ENCODE peak calls at places on chromosomes 7 and 10, in nine cellular contexts. One of them, this sample, is unnamed.

GRCh38 chr7:105230486-105230885 is 158.2 kb downstream of the SRPK2 start:
- DNase-seq in lower leg skin: no peak
- DNase-seq in foreskin fibroblast: no peak
- DNase-seq in tibial artery: no peak
- DNase-seq in Panc1: no peak
- DNase-seq in DND-41: no peak
- DNase-seq in OCI-LY7: no peak
- DNase-seq in choroid plexus epithelial cell: no peak
- DNase-seq in fibroblast of lung: no peak
- DNase-seq in this sample: no peak

GRCh38 chr7:101233907-101234547 is 3.6 kb downstream of the CLDN15 start:
- DNase-seq in OCI-LY7: no peak
- DNase-seq in fibroblast of lung: no peak
- DNase-seq in tibial artery: no peak
- DNase-seq in DND-41: no peak
- DNase-seq in lower leg skin: no peak
- DNase-seq in choroid plexus epithelial cell: no peak
- DNase-seq in Panc1: no peak
- DNase-seq in foreskin fibroblast: no peak
- DNase-seq in this sample: no peak

GRCh38 chr7:35725280-35725680 is 30.3 kb upstream of the HERPUD2 start:
- DNase-seq in foreskin fibroblast: no peak
- DNase-seq in lower leg skin: no peak
- DNase-seq in tibial artery: no peak
- DNase-seq in fibroblast of lung: no peak
- DNase-seq in DND-41: peak; percentile 71
- DNase-seq in OCI-LY7: peak; percentile 91
- DNase-seq in Panc1: no peak
- DNase-seq in choroid plexus epithelial cell: no peak
- DNase-seq in this sample: no peak

GRCh38 chr7:158573310-158573709 is 14.3 kb downstream of the PTPRN2 start:
- DNase-seq in choroid plexus epithelial cell: no peak
- DNase-seq in fibroblast of lung: no peak
- DNase-seq in tibial artery: no peak
- DNase-seq in foreskin fibroblast: no peak
- DNase-seq in lower leg skin: no peak
- DNase-seq in DND-41: no peak
- DNase-seq in Panc1: no peak
- DNase-seq in OCI-LY7: no peak
- DNase-seq in this sample: no peak

GRCh38 chr7:88344956-88345832 is 38.5 kb upstream of the STEAP4 start:
- DNase-seq in lower leg skin: no peak
- DNase-seq in fibroblast of lung: peak; percentile 25
- DNase-seq in foreskin fibroblast: peak; percentile 77
- DNase-seq in Panc1: no peak
- DNase-seq in OCI-LY7: no peak
- DNase-seq in choroid plexus epithelial cell: peak; percentile 40
- DNase-seq in DND-41: peak; percentile 7
- DNase-seq in tibial artery: peak; percentile 26
- DNase-seq in this sample: peak; percentile 1

GRCh38 chr7:17466201-17466600 is 167.7 kb downstream of the AHR start:
- DNase-seq in Panc1: no peak
- DNase-seq in foreskin fibroblast: peak; percentile 32
- DNase-seq in OCI-LY7: no peak
- DNase-seq in DND-41: no peak
- DNase-seq in fibroblast of lung: peak; percentile 4
- DNase-seq in lower leg skin: no peak
- DNase-seq in choroid plexus epithelial cell: no peak
- DNase-seq in tibial artery: no peak
- DNase-seq in this sample: no peak

GRCh38 chr7:46682841-46683624 is 762.0 kb upstream of the IGFBP3 start:
- DNase-seq in foreskin fibroblast: peak; percentile 78
- DNase-seq in choroid plexus epithelial cell: peak; percentile 71
- DNase-seq in lower leg skin: no peak
- DNase-seq in tibial artery: no peak
- DNase-seq in fibroblast of lung: peak; percentile 67
- DNase-seq in Panc1: no peak
- DNase-seq in OCI-LY7: no peak
- DNase-seq in DND-41: no peak
- DNase-seq in this sample: peak; percentile 72

GRCh38 chr10:16843252-16843870 is 26.1 kb upstream of the RSU1 start:
- DNase-seq in fibroblast of lung: peak; percentile 76
- DNase-seq in choroid plexus epithelial cell: peak; percentile 86
- DNase-seq in foreskin fibroblast: peak; percentile 78
- DNase-seq in DND-41: no peak
- DNase-seq in Panc1: peak; percentile 54
- DNase-seq in OCI-LY7: peak; percentile 80
- DNase-seq in tibial artery: no peak
- DNase-seq in lower leg skin: no peak
- DNase-seq in this sample: peak; percentile 91

GRCh38 chr7:121069346-121070100 is 81.0 kb downstream of the CPED1 start:
- DNase-seq in OCI-LY7: no peak
- DNase-seq in fibroblast of lung: peak; percentile 67
- DNase-seq in DND-41: no peak
- DNase-seq in foreskin fibroblast: peak; percentile 42
- DNase-seq in lower leg skin: no peak
- DNase-seq in choroid plexus epithelial cell: peak; percentile 66
- DNase-seq in Panc1: no peak
- DNase-seq in tibial artery: peak; percentile 54
- DNase-seq in this sample: peak; percentile 28
- H3K4me3 ChIP-seq in OCI-LY7: no peak overlapping the region
- H3K4me3 ChIP-seq in fibroblast of lung: no peak overlapping the region
- H3K4me3 ChIP-seq in DND-41: no peak overlapping the region
- H3K4me3 ChIP-seq in foreskin fibroblast: no peak overlapping the region
- H3K4me3 ChIP-seq in lower leg skin: no peak overlapping the region
- H3K4me3 ChIP-seq in choroid plexus epithelial cell: no peak overlapping the region
- H3K4me3 ChIP-seq in Panc1: no peak overlapping the region
- H3K4me3 ChIP-seq in tibial artery: peak overlapping the region; percentile 22
- H3K4me3 ChIP-seq in this sample: no peak overlapping the region

GRCh38 chr7:133649593-133649992 is 396.7 kb downstream of the EXOC4 start:
- DNase-seq in foreskin fibroblast: no peak
- DNase-seq in DND-41: no peak
- DNase-seq in Panc1: no peak
- DNase-seq in tibial artery: no peak
- DNase-seq in lower leg skin: no peak
- DNase-seq in fibroblast of lung: peak; percentile 69
- DNase-seq in choroid plexus epithelial cell: peak; percentile 27
- DNase-seq in OCI-LY7: no peak
- DNase-seq in this sample: peak; percentile 72
- TF ChIP-seq CTCF in foreskin fibroblast: no peak
- TF ChIP-seq CTCF in DND-41: no peak
- TF ChIP-seq CTCF in Panc1: no peak
- TF ChIP-seq CTCF in tibial artery: no peak
- TF ChIP-seq CTCF in lower leg skin: no peak
- TF ChIP-seq CTCF in fibroblast of lung: no peak
- TF ChIP-seq CTCF in choroid plexus epithelial cell: no peak
- TF ChIP-seq CTCF in OCI-LY7: no peak
- TF ChIP-seq CTCF in this sample: no peak

GRCh38 chr7:103988468-103989199 is 824 bp downstream of the RELN start:
- DNase-seq in OCI-LY7: no peak
- DNase-seq in DND-41: no peak
- DNase-seq in foreskin fibroblast: peak; percentile 6
- DNase-seq in fibroblast of lung: peak; percentile 2
- DNase-seq in Panc1: no peak
- DNase-seq in choroid plexus epithelial cell: peak; percentile 10
- DNase-seq in lower leg skin: no peak
- DNase-seq in tibial artery: no peak
- DNase-seq in this sample: no peak
- H3K4me3 ChIP-seq in OCI-LY7: no peak overlapping the region
- H3K4me3 ChIP-seq in DND-41: no peak overlapping the region
- H3K4me3 ChIP-seq in foreskin fibroblast: no peak overlapping the region
- H3K4me3 ChIP-seq in fibroblast of lung: peak overlapping the region; percentile 29
- H3K4me3 ChIP-seq in Panc1: peak overlapping the region; percentile 18
- H3K4me3 ChIP-seq in choroid plexus epithelial cell: peak overlapping the region; percentile 39
- H3K4me3 ChIP-seq in lower leg skin: peak overlapping the region; percentile 10
- H3K4me3 ChIP-seq in tibial artery: peak overlapping the region; percentile 48
- H3K4me3 ChIP-seq in this sample: no peak overlapping the region

GRCh38 chr10:13955426-13955825 is 368.7 kb downstream of the PRPF18 start:
- DNase-seq in DND-41: no peak
- DNase-seq in Panc1: no peak
- DNase-seq in OCI-LY7: no peak
- DNase-seq in choroid plexus epithelial cell: no peak
- DNase-seq in lower leg skin: no peak
- DNase-seq in tibial artery: no peak
- DNase-seq in fibroblast of lung: no peak
- DNase-seq in foreskin fibroblast: peak; percentile 61
- DNase-seq in this sample: peak; percentile 48

GRCh38 chr10:13959443-13960359 is 371.0 kb downstream of the FRMD4A start:
- DNase-seq in fibroblast of lung: no peak
- DNase-seq in Panc1: no peak
- DNase-seq in DND-41: no peak
- DNase-seq in lower leg skin: no peak
- DNase-seq in choroid plexus epithelial cell: no peak
- DNase-seq in tibial artery: no peak
- DNase-seq in OCI-LY7: no peak
- DNase-seq in foreskin fibroblast: peak; percentile 13
- DNase-seq in this sample: no peak

GRCh38 chr10:13956826-13957225 is 370.1 kb downstream of the PRPF18 start:
- DNase-seq in fibroblast of lung: no peak
- DNase-seq in OCI-LY7: no peak
- DNase-seq in foreskin fibroblast: peak; percentile 89
- DNase-seq in tibial artery: peak; percentile 93
- DNase-seq in lower leg skin: peak; percentile 94
- DNase-seq in Panc1: no peak
- DNase-seq in DND-41: no peak
- DNase-seq in choroid plexus epithelial cell: peak; percentile 95
- DNase-seq in this sample: peak; percentile 88

GRCh38 chr10:13960603-13961002 is 370.1 kb downstream of the FRMD4A start:
- DNase-seq in lower leg skin: no peak
- DNase-seq in fibroblast of lung: no peak
- DNase-seq in DND-41: no peak
- DNase-seq in tibial artery: no peak
- DNase-seq in foreskin fibroblast: no peak
- DNase-seq in choroid plexus epithelial cell: no peak
- DNase-seq in Panc1: no peak
- DNase-seq in OCI-LY7: no peak
- DNase-seq in this sample: no peak

DNA sequence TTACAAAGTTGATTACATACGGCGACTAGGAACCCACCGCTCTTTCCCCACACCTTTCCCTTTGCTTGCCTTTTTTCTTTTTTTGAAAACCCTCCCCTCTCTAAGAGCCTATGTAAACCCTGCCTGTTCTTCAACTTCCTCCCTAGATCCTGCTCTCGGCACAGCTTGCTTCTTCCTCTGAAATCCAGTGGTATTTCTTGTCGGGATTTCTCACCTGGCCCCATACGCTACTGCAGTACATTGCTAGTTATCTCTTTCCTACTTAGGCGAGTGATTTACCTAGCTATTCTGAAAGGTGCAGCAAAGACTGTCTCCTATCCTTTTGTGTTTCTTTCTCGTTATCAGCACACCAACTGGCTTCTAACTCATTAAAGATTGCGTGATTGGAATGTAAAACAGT is 371.1 kb downstream of the PRPF18 start:
- DNase-seq in fibroblast of lung: no peak
- DNase-seq in foreskin fibroblast: no peak
- DNase-seq in Panc1: no peak
- DNase-seq in DND-41: no peak
- DNase-seq in OCI-LY7: no peak
- DNase-seq in choroid plexus epithelial cell: no peak
- DNase-seq in lower leg skin: no peak
- DNase-seq in tibial artery: no peak
- DNase-seq in this sample: no peak
- TF ChIP-seq CTCF in fibroblast of lung: no peak
- TF ChIP-seq CTCF in foreskin fibroblast: no peak
- TF ChIP-seq CTCF in Panc1: no peak
- TF ChIP-seq CTCF in DND-41: no peak
- TF ChIP-seq CTCF in OCI-LY7: no peak
- TF ChIP-seq CTCF in choroid plexus epithelial cell: no peak
- TF ChIP-seq CTCF in lower leg skin: no peak
- TF ChIP-seq CTCF in tibial artery: no peak
- TF ChIP-seq CTCF in this sample: no peak

DNA sequence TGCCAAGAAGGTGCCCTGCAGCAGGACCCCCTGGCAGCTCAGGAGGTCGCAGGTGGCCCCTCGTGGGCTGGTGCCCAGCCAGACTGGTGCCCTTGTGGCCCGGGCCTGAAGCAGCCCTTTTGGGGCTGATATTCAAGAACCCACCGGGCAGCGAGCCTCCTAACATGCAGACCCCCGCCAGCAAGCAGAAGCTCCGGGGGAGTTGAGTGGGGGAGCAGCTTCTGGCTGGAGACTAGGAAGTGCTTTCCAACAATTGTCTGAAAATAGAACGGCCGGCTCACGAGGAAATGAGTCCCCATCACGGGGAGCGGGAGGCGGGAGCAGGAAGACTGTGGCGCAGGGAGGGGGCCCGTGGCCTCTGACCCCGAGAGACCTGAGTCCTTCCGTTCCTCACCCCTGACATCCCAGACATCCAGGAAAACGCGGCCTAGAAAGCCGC is 9.5 kb upstream of the INTS1 start:
- DNase-seq in lower leg skin: peak; percentile 91
- DNase-seq in fibroblast of lung: peak; percentile 28
- DNase-seq in Panc1: no peak
- DNase-seq in DND-41: no peak
- DNase-seq in choroid plexus epithelial cell: peak; percentile 45
- DNase-seq in foreskin fibroblast: no peak
- DNase-seq in OCI-LY7: no peak
- DNase-seq in tibial artery: peak; percentile 67
- DNase-seq in this sample: no peak
- H3K4me3 ChIP-seq in lower leg skin: no peak overlapping the region
- H3K4me3 ChIP-seq in fibroblast of lung: no peak overlapping the region
- H3K4me3 ChIP-seq in Panc1: no peak overlapping the region
- H3K4me3 ChIP-seq in DND-41: no peak overlapping the region
- H3K4me3 ChIP-seq in choroid plexus epithelial cell: no peak overlapping the region
- H3K4me3 ChIP-seq in foreskin fibroblast: no peak overlapping the region
- H3K4me3 ChIP-seq in OCI-LY7: no peak overlapping the region
- H3K4me3 ChIP-seq in tibial artery: peak overlapping the region; percentile 43
- H3K4me3 ChIP-seq in this sample: no peak overlapping the region